ENCODE peak calls at places on chromosomes 16 and 17, in ten cellular contexts. L is fibroblast of lung, O is cardiac fibroblast, C is fibroblast of pulmonary artery, W is bronchial epithelial cell, T is ovary, S is GM12865, P is foreskin fibroblast, M is left ventricle myocardium inferior, E is body of pancreas. Z is an unnamed sample.

GRCh38 chr17:83064021-83064731 is 15.2 kb upstream of the METRNL start:
- DNase-seq in M (no peak), P (no peak), E (no peak), L (no peak), S (no peak), W (no peak), O (no peak), T (peak; percentile 16), C (no peak), Z (no peak)

GRCh38 chr17:43994272-43995149 is 9.9 kb upstream of the NAGS start:
- DNase-seq in C (peak; percentile 68), L (peak; percentile 63), M (peak; percentile 54), O (peak; percentile 69), T (peak; percentile 68), W (no peak), S (peak; percentile 51), E (peak; percentile 72), P (no peak), Z (no peak)

GRCh38 chr16:69328854-69329316 is 1.5 kb downstream of the PDF start:
- DNase-seq in W (peak; percentile 7), M (no peak), P (no peak), E (no peak), O (no peak), C (peak; percentile 13), T (no peak), L (peak; percentile 44), S (peak; percentile 25), Z (no peak)

GRCh38 chr17:14356043-14356637 is 55.3 kb downstream of the HS3ST3B1 start:
- DNase-seq in T (no peak), M (no peak), E (no peak), O (no peak), W (no peak), P (no peak), C (no peak), S (no peak), L (no peak), Z (no peak)

GRCh38 chr17:50055055-50055425 is 870 bp upstream of the ITGA3 start:
- DNase-seq in P (no peak), T (peak; percentile 46), M (no peak), C (no peak), E (peak; percentile 90), W (peak; percentile 91), S (no peak), L (peak; percentile 32), O (no peak), Z (no peak)

GRCh38 chr16:82700541-82701240 is 73.9 kb downstream of the CDH13 start:
- DNase-seq in W (peak; percentile 39), O (peak; percentile 86), S (peak; percentile 18), L (peak; percentile 63), C (peak; percentile 89), P (peak; percentile 30), E (no peak), T (no peak), M (no peak), Z (no peak)

GRCh38 chr16:85759631-85760419 is 8.9 kb upstream of the C16orf74 start:
- DNase-seq in O (no peak), L (no peak), E (peak; percentile 72), C (no peak), M (no peak), S (peak; percentile 69), T (no peak), W (no peak), P (no peak), Z (no peak)

GRCh38 chr17:72467841-72468653 is 347.2 kb downstream of the SOX9 start:
- DNase-seq in S (no peak), O (peak; percentile 81), T (no peak), C (peak; percentile 70), L (peak; percentile 56), W (peak; percentile 96), M (peak; percentile 32), P (peak; percentile 38), E (peak; percentile 32), Z (no peak)

GRCh38 chr17:80468222-80468621 is 8.2 kb downstream of the NPTX1 start:
- DNase-seq in E (no peak), T (no peak), S (no peak), C (no peak), L (no peak), W (no peak), O (no peak), P (no peak), M (no peak), Z (no peak)

DNA sequence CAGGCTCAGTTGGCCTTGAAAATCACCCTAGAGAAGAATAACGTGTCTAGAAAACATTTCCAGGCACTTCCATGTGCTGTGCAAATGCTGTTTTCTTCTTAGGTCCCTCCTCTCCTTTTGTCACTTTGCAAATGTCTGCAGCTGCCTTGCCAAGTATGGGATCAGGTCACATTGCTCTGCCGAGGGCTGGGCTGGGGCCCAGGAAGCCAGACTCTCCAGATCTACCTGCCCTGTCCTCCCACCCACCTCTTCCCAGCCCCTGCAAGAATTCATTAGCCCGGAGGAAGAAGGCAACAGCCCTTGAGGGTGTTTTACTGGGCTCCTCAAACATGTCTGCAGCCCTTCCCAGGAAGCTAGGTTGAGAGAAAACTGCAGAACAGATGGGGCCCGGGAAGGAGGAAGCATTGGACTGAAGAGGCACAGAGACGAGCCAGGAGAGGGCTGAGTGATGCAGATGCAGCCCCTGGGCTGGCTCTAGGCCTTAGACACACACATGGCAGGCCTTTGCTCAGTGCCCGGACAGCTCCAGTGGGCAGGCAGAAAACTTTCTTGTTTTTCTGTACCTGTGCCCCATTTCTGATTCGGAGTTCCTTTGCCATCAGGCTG is 47.2 kb downstream of the WSB1 start:
- DNase-seq in C (no peak), O (no peak), M (no peak), S (no peak), T (no peak), E (no peak), W (no peak), L (no peak), P (no peak), Z (no peak)
- TF ChIP-seq CTCF in C (no peak), O (no peak), M (no peak), S (no peak), T (no peak), E (no peak), W (no peak), L (no peak), P (no peak), Z (no peak)

DNA sequence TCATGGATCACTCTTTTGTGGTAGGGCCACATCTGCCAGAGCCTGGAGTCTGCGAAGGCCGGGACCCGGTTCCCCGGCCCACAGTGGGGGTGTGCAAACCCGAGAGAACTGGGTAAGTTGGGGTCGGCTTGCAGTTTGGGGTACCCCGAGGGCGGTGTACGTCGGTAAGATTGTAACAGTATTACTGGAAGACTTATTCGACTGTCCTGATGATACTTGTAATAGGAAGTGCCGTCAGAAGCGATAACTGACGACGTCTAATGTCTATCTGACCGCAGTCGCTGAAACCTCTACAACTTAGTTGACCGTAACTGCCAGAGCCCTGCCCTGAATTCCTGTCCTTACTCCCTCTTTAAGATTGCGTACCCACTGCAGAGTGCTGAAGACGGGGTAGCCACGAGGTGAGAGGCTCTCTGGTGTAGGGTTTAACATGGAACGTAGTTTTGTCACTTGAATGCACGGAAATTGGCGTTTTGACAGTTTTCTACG is 24.0 kb downstream of the TRPV2 start:
- DNase-seq in T (no peak), L (no peak), S (peak; percentile 64), M (no peak), P (no peak), W (no peak), O (peak; percentile 39), E (no peak), C (peak; percentile 42), Z (no peak)
- H3K4me3 ChIP-seq in T (peak overlapping the region; percentile 63), L (peak overlapping the region; percentile 86), S (peak overlapping the region; percentile 77), M (peak overlapping the region; percentile 98), P (peak overlapping the region; percentile 99), W (peak overlapping the region; percentile 69), O (peak overlapping the region; percentile 84), E (peak overlapping the region; percentile 89), C (peak overlapping the region; percentile 96), Z (peak overlapping the region; percentile 96)

GRCh38 chr17:5785343-5785742 is 201.0 kb upstream of the NLRP1 start:
- DNase-seq in P (peak; percentile 71), T (no peak), M (no peak), W (peak; percentile 61), S (peak; percentile 74), O (no peak), C (peak; percentile 20), E (no peak), L (no peak), Z (no peak)

GRCh38 chr17:5783851-5784250 is 199.5 kb upstream of the NLRP1 start:
- DNase-seq in T (no peak), P (no peak), M (no peak), L (no peak), O (no peak), S (no peak), C (no peak), W (peak; percentile 41), E (no peak), Z (no peak)

GRCh38 chr17:5786510-5786875 is 202.2 kb upstream of the NLRP1 start:
- DNase-seq in O (no peak), T (no peak), M (no peak), L (no peak), E (peak; percentile 9), S (no peak), C (no peak), W (no peak), P (no peak), Z (no peak)

GRCh38 chr17:5784791-5785190 is 200.5 kb upstream of the NLRP1 start:
- DNase-seq in M (no peak), P (no peak), S (no peak), L (no peak), E (no peak), O (no peak), C (no peak), T (no peak), W (peak; percentile 60), Z (no peak)

DNA sequence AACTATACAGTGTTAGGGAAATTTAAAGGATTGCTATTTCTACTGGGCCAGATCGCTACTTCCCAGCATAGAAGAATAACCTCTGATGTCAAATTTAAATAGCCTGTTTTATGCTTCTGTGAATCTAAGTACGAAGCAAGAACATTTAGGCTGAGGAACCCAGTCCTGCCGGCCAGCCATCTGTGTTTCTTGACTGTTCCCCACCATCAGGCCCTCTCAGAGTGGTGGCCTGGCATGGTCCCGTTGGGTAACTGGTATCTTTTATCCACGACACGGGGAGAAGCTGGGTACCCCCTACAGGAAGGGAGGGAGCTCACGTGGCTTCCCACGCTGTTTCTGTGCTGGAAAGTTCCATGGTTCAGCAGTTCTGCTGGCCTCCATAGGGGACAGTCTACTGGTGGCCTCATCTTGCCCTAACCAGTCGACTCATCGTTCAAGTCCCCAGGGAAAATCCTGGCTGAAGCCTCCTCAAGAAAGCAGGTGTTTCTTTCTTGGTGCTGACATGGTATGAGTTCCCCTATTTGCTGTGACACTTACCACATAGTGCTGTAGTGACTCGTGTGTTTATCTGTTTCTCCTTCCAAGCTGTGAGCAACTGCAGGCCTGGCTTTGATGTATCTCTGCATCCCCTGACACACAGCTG is 201.7 kb upstream of the NLRP1 start:
- DNase-seq in W (peak; percentile 27), C (peak; percentile 15), P (peak; percentile 72), E (no peak), S (peak; percentile 82), M (no peak), O (no peak), L (no peak), T (no peak), Z (no peak)
- TF ChIP-seq CTCF in W (no peak), C (no peak), P (no peak), E (no peak), S (no peak), M (no peak), O (peak; percentile 36), L (no peak), T (no peak), Z (peak; percentile 26)

DNA sequence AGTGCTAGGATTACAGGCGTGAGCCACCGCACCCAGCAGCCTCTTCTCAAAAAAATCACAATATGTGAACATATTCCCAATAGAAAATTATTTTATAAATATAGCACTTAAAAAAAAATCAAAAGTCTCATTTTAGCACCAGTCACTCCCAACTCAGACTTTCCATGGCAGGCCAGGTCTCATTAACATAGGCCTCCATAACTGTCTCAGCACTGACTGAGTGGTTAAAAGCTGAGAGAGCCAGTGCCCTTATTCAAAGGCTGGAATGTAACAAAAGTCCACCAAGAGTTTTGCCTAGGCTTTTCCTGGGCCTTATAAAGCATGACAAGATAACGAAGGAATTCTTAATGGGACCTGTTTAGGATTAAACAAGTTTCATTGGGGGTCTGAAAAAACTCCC is 79.8 kb downstream of the EMP2 start:
- DNase-seq in M (no peak), E (no peak), W (no peak), P (no peak), L (no peak), C (no peak), T (no peak), O (no peak), S (no peak), Z (no peak)
- H3K4me3 ChIP-seq in M (no peak overlapping the region), E (no peak overlapping the region), W (no peak overlapping the region), P (no peak overlapping the region), L (no peak overlapping the region), C (no peak overlapping the region), T (no peak overlapping the region), O (no peak overlapping the region), S (no peak overlapping the region), Z (no peak overlapping the region)